ENCODE peak calls at places on chromosomes 11 and 22, in ten cellular contexts. Y, O, W, T, I, Z, A, F, B and C are unnamed samples.

GRCh38 chr22:31488346-31488883 is 1.2 kb downstream of the EIF4ENIF1 start:
- DNase-seq in Y (no peak), O (no peak), W (no peak), T (no peak), I (no peak), Z (no peak), A (no peak), F (no peak), B (no peak), C (no peak)

GRCh38 chr11:72534859-72535547 is 100.7 kb upstream of the CLPB start:
- DNase-seq in Y (no peak), O (no peak), W (no peak), T (no peak), I (peak; percentile 41), Z (peak; percentile 11), A (no peak), F (peak; percentile 10), B (no peak), C (no peak)

GRCh38 chr22:17807571-17808410 is 33.5 kb upstream of the BID start:
- DNase-seq in Y (no peak), O (no peak), W (peak; percentile 70), T (peak; percentile 75), I (peak; percentile 32), Z (no peak), A (no peak), F (no peak), B (no peak), C (peak; percentile 71)

GRCh38 chr11:58574851-58575250 is 805 bp downstream of the LPXN start:
- DNase-seq in Y (no peak), O (no peak), W (no peak), T (no peak), I (peak; percentile 76), Z (no peak), A (no peak), F (no peak), B (no peak), C (no peak)

GRCh38 chr11:112174789-112175595 is at the start of gene BCO2:
- DNase-seq in Y (peak; percentile 86), O (no peak), W (peak; percentile 74), T (peak; percentile 84), I (peak; percentile 67), Z (peak; percentile 71), A (peak; percentile 85), F (peak; percentile 52), B (peak; percentile 88), C (peak; percentile 83)

GRCh38 chr11:2219318-2220017 is 47.9 kb upstream of the TH start:
- DNase-seq in Y (no peak), O (no peak), W (no peak), T (no peak), I (no peak), Z (no peak), A (peak; percentile 6), F (no peak), B (no peak), C (no peak)

GRCh38 chr11:81869337-81870065 is 864.2 kb downstream of the FAM181B start:
- DNase-seq in Y (no peak), O (peak; percentile 93), W (no peak), T (no peak), I (peak; percentile 20), Z (no peak), A (no peak), F (no peak), B (no peak), C (no peak)

GRCh38 chr11:47184711-47185304 is 1.4 kb downstream of the PACSIN3 start:
- DNase-seq in Y (no peak), O (no peak), W (peak; percentile 45), T (peak; percentile 44), I (no peak), Z (no peak), A (peak; percentile 82), F (no peak), B (no peak), C (no peak)

GRCh38 chr22:48592931-48593330 is 1234.7 kb downstream of the BRD1 start:
- DNase-seq in Y (no peak), O (no peak), W (no peak), T (no peak), I (no peak), Z (no peak), A (no peak), F (no peak), B (no peak), C (no peak)

GRCh38 chr22:39080052-39080762 is 3.1 kb downstream of the APOBEC3G start:
- DNase-seq in Y (no peak), O (peak; percentile 69), W (no peak), T (no peak), I (no peak), Z (no peak), A (no peak), F (no peak), B (no peak), C (peak; percentile 11)

GRCh38 chr11:12834166-12834565 is 159.9 kb downstream of the TEAD1 start:
- DNase-seq in Y (no peak), O (no peak), W (no peak), T (no peak), I (no peak), Z (no peak), A (no peak), F (no peak), B (no peak), C (no peak)

GRCh38 chr11:798093-798713 is at the start of gene SLC25A22:
- DNase-seq in Y (peak; percentile 58), O (peak; percentile 81), W (peak; percentile 83), T (peak; percentile 81), I (peak; percentile 68), Z (peak; percentile 79), A (peak; percentile 79), F (no peak), B (no peak), C (peak; percentile 89)

GRCh38 chr11:78840623-78841022 is 266.0 kb upstream of the NARS2 start:
- DNase-seq in Y (peak; percentile 55), O (no peak), W (no peak), T (no peak), I (no peak), Z (no peak), A (no peak), F (no peak), B (no peak), C (no peak)

GRCh38 chr11:49208006-49208721 is at the start of gene FOLH1:
- DNase-seq in Y (peak; percentile 11), O (no peak), W (peak; percentile 24), T (peak; percentile 22), I (no peak), Z (no peak), A (peak; percentile 16), F (no peak), B (no peak), C (peak; percentile 51)

GRCh38 chr11:60193687-60194433 is 11.0 kb upstream of the MS4A6A start:
- DNase-seq in Y (peak; percentile 67), O (peak; percentile 34), W (no peak), T (no peak), I (peak; percentile 6), Z (peak; percentile 60), A (peak; percentile 68), F (peak; percentile 56), B (no peak), C (no peak)

GRCh38 chr22:37233751-37234631 is 10.1 kb downstream of the RAC2 start:
- DNase-seq in Y (no peak), O (peak; percentile 29), W (no peak), T (no peak), I (no peak), Z (no peak), A (no peak), F (no peak), B (no peak), C (peak; percentile 22)
- H3K4me1 ChIP-seq in Y (no peaks in the 10 kb centered on the region), O (peaks cover 98% of the 10 kb centered on the region), W (no peaks in the 10 kb centered on the region), T (no peaks in the 10 kb centered on the region), I (peaks cover 12% of the 10 kb centered on the region), Z (peaks cover 19% of the 10 kb centered on the region), A (peaks cover 15% of the 10 kb centered on the region), F (peaks cover 25% of the 10 kb centered on the region), B (peaks cover 13% of the 10 kb centered on the region), C (peaks cover 30% of the 10 kb centered on the region)

DNA sequence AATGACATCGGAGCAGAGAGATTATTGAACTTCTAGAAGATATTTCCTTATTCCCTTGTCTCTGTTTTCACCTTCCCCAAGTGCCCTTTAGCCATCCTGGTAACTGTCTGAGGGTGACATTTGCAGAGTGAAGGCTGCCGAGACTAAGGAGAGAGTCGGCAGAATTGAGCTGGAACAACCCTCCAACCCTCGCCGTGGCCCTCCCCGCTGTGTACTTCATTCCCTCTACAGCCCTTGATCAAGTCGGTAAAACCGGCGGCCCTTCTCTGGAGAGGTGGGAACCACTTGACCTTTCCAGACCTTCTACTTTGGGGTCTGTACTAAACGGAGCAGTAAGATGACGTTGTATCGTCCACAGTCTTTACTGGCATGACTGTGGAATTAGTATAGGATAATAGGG is 26.1 kb downstream of the OR8B12 start:
- DNase-seq in Y (no peak), O (no peak), W (no peak), T (no peak), I (no peak), Z (no peak), A (no peak), F (no peak), B (no peak), C (no peak)
- TF ChIP-seq CTCF in Y (no peak), O (no peak), W (no peak), T (no peak), I (no peak), Z (no peak), A (no peak), F (no peak), B (no peak), C (no peak)

DNA sequence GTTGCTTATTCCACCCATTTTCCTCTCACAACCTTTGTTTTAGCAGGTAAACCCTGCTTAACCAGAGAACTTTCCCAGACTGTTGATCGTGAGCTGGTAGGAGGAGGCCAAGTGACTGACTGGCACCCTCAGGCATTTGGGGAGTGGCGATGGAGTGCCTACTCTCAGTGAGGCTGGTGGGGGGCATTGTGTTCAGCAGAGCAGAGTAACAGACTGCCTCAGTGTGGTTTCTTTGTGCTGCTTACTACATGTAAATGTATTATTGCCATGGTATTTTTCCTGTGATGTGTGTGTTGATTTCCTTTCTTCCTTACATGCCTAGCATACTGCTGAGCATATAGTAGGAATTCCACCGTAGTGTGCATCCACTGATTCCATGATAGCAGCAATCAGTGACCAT is 2.6 kb downstream of the MARK2 start:
- DNase-seq in Y (no peak), O (no peak), W (no peak), T (no peak), I (peak; percentile 62), Z (no peak), A (peak; percentile 52), F (no peak), B (no peak), C (peak; percentile 69)
- H3K4me3 ChIP-seq in Y (peak overlapping the region; percentile 97), O (peak overlapping the region; percentile 93), W (no peak overlapping the region), T (peak overlapping the region; percentile 91), I (peak overlapping the region; percentile 58), Z (peak overlapping the region; percentile 75), A (no peak overlapping the region), F (no peak overlapping the region), B (peak overlapping the region; percentile 85), C (peak overlapping the region; percentile 89)

DNA sequence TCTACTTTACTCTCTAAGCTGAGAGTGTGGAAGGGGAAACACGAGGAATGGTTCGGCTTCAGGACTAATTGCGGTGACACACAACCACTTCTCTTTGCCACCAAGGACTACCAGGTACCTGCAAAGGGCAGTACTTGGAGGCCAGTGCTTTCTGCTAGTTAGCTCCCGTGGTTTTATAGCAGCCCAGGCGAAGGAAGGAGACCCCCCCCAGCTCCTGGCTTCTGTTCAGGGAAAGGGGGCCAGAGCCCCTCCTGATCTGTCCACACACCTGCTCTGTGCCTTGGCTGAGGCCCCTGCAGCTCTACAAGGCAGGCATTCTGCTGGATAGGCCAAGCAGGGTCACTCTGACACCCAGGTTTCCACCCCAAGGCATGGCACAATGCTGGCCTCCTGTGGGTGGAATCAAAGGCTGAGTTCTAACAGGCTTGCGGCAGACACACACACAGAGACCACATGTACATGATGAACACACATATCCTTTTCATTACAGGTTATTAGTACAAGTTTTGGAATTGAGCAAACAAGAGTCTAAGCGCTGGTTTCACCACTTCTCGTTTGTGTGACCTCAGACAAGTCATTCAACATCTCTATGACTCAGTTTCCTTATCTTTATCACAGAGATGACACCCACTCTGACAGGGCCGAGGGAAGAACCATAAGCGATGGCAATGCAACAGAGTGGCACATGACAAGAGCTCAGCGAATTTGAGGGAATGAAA is 7.5 kb downstream of the SERPIND1 start:
- DNase-seq in Y (no peak), O (no peak), W (no peak), T (no peak), I (peak; percentile 28), Z (no peak), A (no peak), F (no peak), B (no peak), C (no peak)
- H3K4me1 ChIP-seq in Y (no peaks in the 10 kb centered on the region), O (no peaks in the 10 kb centered on the region), W (no peaks in the 10 kb centered on the region), T (peaks cover 20% of the 10 kb centered on the region), I (peaks cover 5% of the 10 kb centered on the region), Z (peaks cover 24% of the 10 kb centered on the region), A (peaks cover 15% of the 10 kb centered on the region), F (peaks cover 18% of the 10 kb centered on the region), B (peaks cover 15% of the 10 kb centered on the region), C (peaks cover 12% of the 10 kb centered on the region)